ENCODE peak calls at places on chromosomes 5 and 9, in six cellular contexts. T is WTC11, Z is fibroblast of pulmonary artery, B is BJ, A is AG04449, E is BE2C. G is an unnamed sample.

GRCh38 chr9:89817186-89817960 is 212.6 kb downstream of the GADD45G start:
- DNase-seq in Z (no peak), E (peak; percentile 78), T (no peak), A (no peak), B (no peak), G (no peak)

GRCh38 chr9:32627394-32627954 is 8.0 kb downstream of the TAF1L start:
- DNase-seq in E (no peak), T (no peak), Z (no peak), B (no peak), A (no peak), G (no peak)

GRCh38 chr9:91374939-91375338 is 13.2 kb upstream of the AUH start:
- DNase-seq in Z (peak; percentile 77), A (peak; percentile 68), T (no peak), B (peak; percentile 77), E (no peak), G (peak; percentile 91)

GRCh38 chr9:124863371-124863831 is 1.5 kb downstream of the ARPC5L start:
- DNase-seq in T (no peak), A (no peak), E (no peak), Z (no peak), B (no peak), G (no peak)

GRCh38 chr5:177483994-177484901 is 10.8 kb upstream of the DBN1 start:
- DNase-seq in E (no peak), Z (no peak), B (no peak), T (no peak), A (no peak), G (no peak)

GRCh38 chr5:119037496-119038215 is 33.2 kb upstream of the DMXL1 start:
- DNase-seq in B (no peak), E (no peak), Z (peak; percentile 37), A (no peak), T (no peak), G (peak; percentile 10)

GRCh38 chr9:133051966-133052539 is 9.7 kb upstream of the CEL start:
- DNase-seq in Z (no peak), E (no peak), A (no peak), T (no peak), B (no peak), G (no peak)

GRCh38 chr5:137613554-137614265 is 114.6 kb upstream of the SPOCK1 start:
- DNase-seq in A (no peak), T (no peak), E (no peak), B (no peak), Z (peak; percentile 35), G (no peak)

GRCh38 chr5:32206799-32207634 is 32.9 kb upstream of the GOLPH3 start:
- DNase-seq in A (no peak), E (no peak), T (no peak), B (no peak), Z (no peak), G (no peak)

GRCh38 chr5:122909470-122910100 is 64.2 kb downstream of the SNX24 start:
- DNase-seq in A (no peak), B (no peak), E (no peak), Z (no peak), T (no peak), G (no peak)

GRCh38 chr5:124932791-124933600 is 186.6 kb upstream of the ZNF608 start:
- DNase-seq in E (peak; percentile 71), Z (peak; percentile 39), B (peak; percentile 72), T (no peak), A (peak; percentile 17), G (peak; percentile 38)

GRCh38 chr5:156892223-156892622 is 42.1 kb downstream of the PPP1R2B start:
- DNase-seq in E (no peak), Z (no peak), B (no peak), A (no peak), T (no peak), G (no peak)

GRCh38 chr5:86974910-86975309 is 292.8 kb upstream of the RASA1 start:
- DNase-seq in T (no peak), B (no peak), A (no peak), E (no peak), Z (peak; percentile 18), G (no peak)

GRCh38 chr9:115209601-115210306 is 91.8 kb upstream of the TNC start:
- DNase-seq in T (no peak), A (no peak), E (no peak), B (no peak), Z (no peak), G (peak; percentile 46)

GRCh38 chr5:77767301-77767700 is 8.8 kb downstream of the TBCA start:
- DNase-seq in E (no peak), B (no peak), Z (no peak), A (no peak), T (no peak), G (no peak)

GRCh38 chr5:137751869-137752491 is 2.2 kb downstream of the HNRNPA0 start:
- DNase-seq in Z (peak; percentile 88), T (no peak), E (peak; percentile 33), B (no peak), A (no peak), G (peak; percentile 65)

GRCh38 chr5:39424751-39425524 is at the start of gene DAB2:
- DNase-seq in B (peak; percentile 91), Z (peak; percentile 97), A (peak; percentile 91), E (peak; percentile 30), T (peak; percentile 85), G (peak; percentile 98)

GRCh38 chr9:110258671-110259070 is 2.4 kb upstream of the TXN start:
- DNase-seq in T (no peak), E (no peak), Z (no peak), B (no peak), A (no peak), G (no peak)

GRCh38 chr5:162852145-162852544 is 585.2 kb upstream of the CCNG1 start:
- DNase-seq in E (no peak), T (no peak), A (no peak), B (no peak), Z (no peak), G (no peak)

GRCh38 chr9:136078498-136079011 is 16.5 kb downstream of the NACC2 start:
- DNase-seq in A (no peak), T (no peak), E (peak; percentile 8), B (no peak), Z (no peak), G (no peak)

GRCh38 chr5:61171479-61171878 is 9.2 kb upstream of the SMIM15 start:
- DNase-seq in B (no peak), Z (no peak), E (no peak), A (no peak), T (no peak), G (no peak)

GRCh38 chr9:114281421-114282103 is 41.3 kb upstream of the ORM1 start:
- DNase-seq in Z (peak; percentile 31), B (no peak), E (peak; percentile 78), A (peak; percentile 44), T (peak; percentile 6), G (peak; percentile 72)

GRCh38 chr9:101727621-101728524 is 10.6 kb downstream of the GRIN3A start:
- DNase-seq in B (no peak), T (peak; percentile 36), A (peak; percentile 7), E (no peak), Z (peak; percentile 18), G (peak; percentile 17)

DNA sequence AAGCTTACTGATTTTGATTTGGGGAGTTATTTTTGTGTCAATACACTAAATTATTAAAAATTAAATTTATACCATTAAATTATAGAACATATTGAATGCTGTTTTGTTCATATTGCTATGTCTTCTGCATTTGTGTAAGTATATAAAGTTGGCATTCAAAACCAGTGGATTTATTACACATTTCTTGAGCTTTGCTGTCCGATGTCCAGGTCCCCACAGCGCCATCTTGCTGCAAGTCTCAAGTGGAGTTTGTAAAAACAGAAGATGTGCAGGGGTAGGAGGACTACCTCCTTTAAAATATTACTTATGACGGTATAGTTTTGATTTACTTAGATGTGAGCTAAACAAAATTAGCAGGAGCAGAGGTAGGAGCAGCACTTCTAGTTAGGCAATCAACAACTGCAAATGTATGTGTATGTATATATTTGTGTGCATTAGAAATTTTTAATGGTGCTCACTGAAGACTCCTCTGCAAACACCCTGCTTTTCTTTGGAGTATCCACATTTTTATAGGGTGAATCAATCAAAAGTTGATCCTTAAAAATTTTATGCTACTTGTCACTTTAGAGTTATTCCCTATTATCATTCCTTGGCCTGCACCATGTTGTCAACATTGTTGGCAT is 37.4 kb downstream of the CPEB4 start:
- DNase-seq in Z (peak; percentile 69), A (no peak), T (peak; percentile 31), E (peak; percentile 64), B (no peak), G (peak; percentile 30)
- TF ChIP-seq CTCF in Z (peak; percentile 68), A (peak; percentile 57), T (no peak), E (peak; percentile 90), B (peak; percentile 54), G (peak; percentile 84)

DNA sequence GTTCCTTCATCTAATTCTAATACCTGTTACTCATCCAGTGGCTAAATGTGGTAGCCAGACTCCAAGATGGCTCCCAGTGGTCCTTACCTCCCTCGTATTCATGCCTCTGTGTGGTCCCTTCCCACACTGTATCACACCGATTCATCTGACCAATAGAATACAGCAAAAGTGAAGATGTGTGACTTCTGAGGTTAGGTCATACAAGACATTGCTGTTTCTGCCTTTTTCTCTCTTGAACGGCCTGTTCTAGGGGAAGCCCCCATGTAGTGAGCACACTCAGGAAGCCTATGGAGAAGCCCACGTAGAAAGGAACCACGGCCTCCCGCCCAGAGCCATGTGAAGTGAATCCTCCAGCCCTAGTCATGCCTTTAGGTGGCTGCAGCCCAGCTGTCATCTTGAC is 9.4 kb upstream of the C5 start:
- DNase-seq in T (no peak), E (no peak), A (no peak), B (no peak), Z (no peak), G (no peak)
- TF ChIP-seq CTCF in T (no peak), E (no peak), A (no peak), B (no peak), Z (no peak), G (no peak)

GRCh38 chr5:97183930-97184213 is 825 bp upstream of the RIOK2 start:
- DNase-seq in B (no peak), T (no peak), E (no peak), Z (no peak), A (no peak), G (no peak)

GRCh38 chr5:97182571-97183099 is 412 bp downstream of the RIOK2 start:
- DNase-seq in T (no peak), A (no peak), B (peak; percentile 8), E (no peak), Z (peak; percentile 10), G (no peak)

GRCh38 chr5:97181856-97182545 is 1.0 kb downstream of the RIOK2 start:
- DNase-seq in A (no peak), Z (peak; percentile 27), E (no peak), B (no peak), T (no peak), G (no peak)

GRCh38 chr5:97183100-97183929 is at the start of gene RIOK2:
- DNase-seq in Z (peak; percentile 96), T (peak; percentile 91), B (peak; percentile 85), A (peak; percentile 58), E (peak; percentile 96), G (peak; percentile 90)
- TF ChIP-seq CTCF in Z (no peak), T (no peak), B (no peak), A (no peak), E (no peak), G (no peak)

GRCh38 chr5:98349251-98349989 is 424.0 kb upstream of the RGMB start:
- DNase-seq in B (peak; percentile 53), A (peak; percentile 63), E (no peak), T (no peak), Z (peak; percentile 66), G (peak; percentile 90)
- TF ChIP-seq CTCF in B (peak; percentile 62), A (peak; percentile 37), E (peak; percentile 66), T (peak; percentile 54), Z (peak; percentile 62), G (peak; percentile 96)

DNA sequence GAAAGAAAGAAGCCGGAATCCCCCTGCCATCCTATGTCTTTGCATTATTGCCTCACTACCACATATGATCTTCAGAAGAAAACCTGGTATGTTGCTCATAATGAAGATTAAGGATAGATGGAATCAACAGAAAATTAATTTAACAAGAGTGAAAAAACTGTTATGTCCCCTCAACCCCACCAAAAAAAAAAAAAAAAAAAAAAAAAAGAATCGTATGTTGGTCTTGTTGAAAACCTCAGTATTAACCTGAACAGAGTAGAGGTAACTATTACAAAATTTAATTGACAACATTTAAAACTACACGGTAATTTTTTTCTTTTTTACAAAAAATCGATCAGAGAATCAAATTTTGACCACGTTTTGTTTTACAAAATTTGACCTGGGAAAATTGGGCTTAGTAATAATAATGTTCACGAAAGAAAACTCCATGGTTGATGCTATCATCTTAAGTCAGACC is 827 bp upstream of the CSNK1A1 start:
- DNase-seq in E (no peak), Z (no peak), T (no peak), B (no peak), A (no peak), G (no peak)
- TF ChIP-seq CTCF in E (no peak), Z (no peak), T (no peak), B (no peak), A (no peak), G (peak; percentile 5)

G was measured in HFFc6.